ENCODE peak calls at places on chromosomes 5 and 9, in eight cellular contexts. J is ovary, D is heart right ventricle, E is uterus, V is left ventricle myocardium inferior, C is esophagus squamous epithelium, Z is A549, O is heart left ventricle. M is an unnamed sample.

GRCh38 chr9:93111001-93111370 is 15.0 kb downstream of the CARD19 start:
- DNase-seq in J (no peak), D (no peak), E (peak; percentile 8), V (no peak), C (no peak), Z (no peak), O (peak; percentile 17), M (no peak)

GRCh38 chr5:54905942-54906537 is 79.4 kb downstream of the ESM1 start:
- DNase-seq in J (peak; percentile 21), D (peak; percentile 56), E (peak; percentile 34), V (peak; percentile 46), C (no peak), Z (peak; percentile 56), O (peak; percentile 56), M (peak; percentile 78)

GRCh38 chr9:133274236-133275104 is 531 bp downstream of the ABO start:
- DNase-seq in J (no peak), D (no peak), E (no peak), V (no peak), C (no peak), Z (no peak), O (peak; percentile 24), M (no peak)

GRCh38 chr9:84669293-84670105 is at the start of gene NTRK2:
- DNase-seq in J (peak; percentile 16), D (peak; percentile 16), E (no peak), V (peak; percentile 36), C (no peak), Z (peak; percentile 17), O (peak; percentile 37), M (peak; percentile 58)

GRCh38 chr9:89597711-89598707 is 6.8 kb upstream of the GADD45G start:
- DNase-seq in J (peak; percentile 36), D (peak; percentile 61), E (peak; percentile 61), V (no peak), C (no peak), Z (peak; percentile 66), O (peak; percentile 43), M (peak; percentile 73)

GRCh38 chr5:33241826-33242225 is 198.9 kb upstream of the TARS1 start:
- DNase-seq in J (no peak), D (no peak), E (no peak), V (no peak), C (no peak), Z (no peak), O (no peak), M (no peak)

GRCh38 chr9:36006541-36006940 is 30.2 kb upstream of the RECK start:
- DNase-seq in J (no peak), D (no peak), E (no peak), V (no peak), C (no peak), Z (no peak), O (no peak), M (no peak)

GRCh38 chr5:170745481-170746061 is 38.0 kb upstream of the GABRP start:
- DNase-seq in J (no peak), D (peak; percentile 61), E (no peak), V (peak; percentile 67), C (no peak), Z (no peak), O (peak; percentile 85), M (peak; percentile 68)

GRCh38 chr5:89864941-89865340 is 544.6 kb downstream of the CETN3 start:
- DNase-seq in J (no peak), D (no peak), E (no peak), V (no peak), C (no peak), Z (no peak), O (no peak), M (no peak)

GRCh38 chr9:30058463-30058862 is 2326.0 kb upstream of the ACO1 start:
- DNase-seq in J (no peak), D (no peak), E (no peak), V (no peak), C (no peak), Z (no peak), O (no peak), M (no peak)

GRCh38 chr5:38843665-38844064 is 2.1 kb upstream of the OSMR start:
- DNase-seq in J (no peak), D (no peak), E (no peak), V (no peak), C (no peak), Z (no peak), O (no peak), M (no peak)

GRCh38 chr5:38847549-38848341 is 1.9 kb downstream of the OSMR start:
- DNase-seq in J (no peak), D (no peak), E (no peak), V (no peak), C (no peak), Z (peak; percentile 41), O (no peak), M (no peak)

GRCh38 chr5:38845555-38846378 is at the start of gene OSMR:
- DNase-seq in J (peak; percentile 95), D (peak; percentile 93), E (peak; percentile 96), V (peak; percentile 92), C (peak; percentile 35), Z (peak; percentile 96), O (peak; percentile 93), M (peak; percentile 25)

GRCh38 chr5:38848637-38849036 is 2.8 kb downstream of the OSMR start:
- DNase-seq in J (no peak), D (no peak), E (no peak), V (no peak), C (no peak), Z (no peak), O (no peak), M (no peak)

GRCh38 chr5:38846379-38846967 is 661 bp downstream of the OSMR start:
- DNase-seq in J (no peak), D (no peak), E (no peak), V (no peak), C (no peak), Z (peak; percentile 22), O (no peak), M (no peak)
- H3K27ac ChIP-seq in J (peak overlapping the region; percentile 59), D (peak overlapping the region; percentile 74), E (peak overlapping the region; percentile 93), V (peak overlapping the region; percentile 92), C (peak overlapping the region; percentile 92), Z (peak overlapping the region; percentile 99), O (peak overlapping the region; percentile 93), M (no peak overlapping the region)

GRCh38 chr5:110790673-110791072 is 51.9 kb downstream of the SLC25A46 start:
- DNase-seq in J (no peak), D (no peak), E (no peak), V (no peak), C (no peak), Z (peak; percentile 11), O (no peak), M (peak; percentile 89)
- TF ChIP-seq CTCF in J (no peak), D (peak; percentile 55), E (no peak), V (peak; percentile 50), C (no peak), Z (no peak), O (no peak), M (peak; percentile 63)

DNA sequence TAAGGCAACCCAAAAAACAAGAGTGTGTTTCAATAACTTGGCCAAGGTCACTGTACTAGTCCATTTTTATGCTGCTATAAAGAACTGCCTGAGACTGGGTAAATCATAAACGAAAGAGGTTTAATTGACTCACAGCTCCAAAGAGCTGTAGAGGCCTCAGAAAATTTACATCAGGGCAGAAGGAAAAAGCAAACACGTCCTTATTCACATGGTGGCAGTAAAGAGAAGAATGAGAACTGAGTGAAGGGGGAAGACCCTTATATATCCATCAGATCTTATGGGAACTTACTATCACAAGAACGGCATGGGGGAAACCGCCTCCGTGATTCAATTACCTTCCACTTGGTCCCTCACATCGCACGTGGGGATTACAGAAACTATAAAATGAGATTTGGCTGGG is 64.3 kb upstream of the CAMK4 start:
- DNase-seq in J (no peak), D (no peak), E (no peak), V (no peak), C (no peak), Z (no peak), O (no peak), M (no peak)
- H3K27ac ChIP-seq in J (no peak overlapping the region), D (no peak overlapping the region), E (no peak overlapping the region), V (no peak overlapping the region), C (no peak overlapping the region), Z (no peak overlapping the region), O (no peak overlapping the region), M (no peak overlapping the region)

DNA sequence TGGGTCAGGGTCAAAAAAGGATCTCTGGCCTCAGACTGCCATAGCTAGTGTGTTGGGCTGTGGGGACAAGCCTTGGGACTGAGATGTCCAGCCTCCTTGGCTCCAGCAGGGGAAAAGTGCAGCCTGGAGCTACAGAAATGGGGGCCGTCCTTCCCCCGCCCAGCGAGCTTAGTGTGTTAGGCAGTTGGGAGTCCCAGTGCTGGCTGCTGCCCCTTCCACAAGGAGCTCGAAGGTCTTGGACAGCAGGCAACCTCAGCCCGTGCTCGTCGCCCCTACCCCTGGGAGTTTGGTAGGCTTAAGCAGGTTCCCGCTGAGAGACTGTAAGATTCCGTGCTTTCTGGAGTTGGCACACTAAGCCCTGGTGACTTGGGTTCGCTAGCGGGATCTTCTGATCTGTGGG is 293.0 kb upstream of the CDH12 start:
- DNase-seq in J (no peak), D (no peak), E (no peak), V (no peak), C (no peak), Z (no peak), O (no peak), M (no peak)
- TF ChIP-seq CTCF in J (no peak), D (no peak), E (no peak), V (no peak), C (no peak), Z (no peak), O (no peak), M (no peak)

M was measured in cardiac muscle cell.